ENCODE peak calls at places on chromosomes 3 and 15, in nine cellular contexts. L is retina, U is fibroblast of mammary gland, H is heart right ventricle, G is RCC 7860, I is kidney tubule cell, R is NCI-H460, Y is IMR-90, V is left colon. Q is an unnamed sample.

GRCh38 chr15:39885099-39885777 is 34.8 kb downstream of the GPR176 start:
- DNase-seq in L (no peak), U (no peak), H (no peak), G (no peak), I (no peak), R (no peak), Y (no peak), V (no peak), Q (no peak)

GRCh38 chr3:127753338-127753737 is 69.0 kb downstream of the MGLL start:
- DNase-seq in L (no peak), U (no peak), H (no peak), G (no peak), I (no peak), R (no peak), Y (no peak), V (no peak), Q (no peak)

GRCh38 chr3:29686889-29687592 is 406.2 kb downstream of the RBMS3 start:
- DNase-seq in L (no peak), U (peak; percentile 63), H (no peak), G (peak; percentile 34), I (peak; percentile 41), R (no peak), Y (peak; percentile 80), V (no peak), Q (peak; percentile 24)

GRCh38 chr15:44087578-44088190 is 107.4 kb downstream of the FRMD5 start:
- DNase-seq in L (no peak), U (peak; percentile 91), H (no peak), G (peak; percentile 84), I (peak; percentile 82), R (peak; percentile 36), Y (peak; percentile 93), V (no peak), Q (peak; percentile 85)

GRCh38 chr15:69222002-69222474 is 61.6 kb downstream of the GLCE start:
- DNase-seq in L (no peak), U (no peak), H (no peak), G (no peak), I (no peak), R (no peak), Y (no peak), V (peak; percentile 15), Q (no peak)

GRCh38 chr3:5016218-5017161 is 37.3 kb downstream of the BHLHE40 start:
- DNase-seq in L (no peak), U (peak; percentile 65), H (peak; percentile 65), G (peak; percentile 92), I (peak; percentile 86), R (peak; percentile 81), Y (peak; percentile 80), V (peak; percentile 69), Q (peak; percentile 32)

GRCh38 chr3:101184111-101184510 is 136.3 kb downstream of the IMPG2 start:
- DNase-seq in L (no peak), U (peak; percentile 20), H (no peak), G (no peak), I (peak; percentile 30), R (no peak), Y (no peak), V (no peak), Q (peak; percentile 22)

GRCh38 chr3:120608506-120608905 is 12.4 kb downstream of the NDUFB4 start:
- DNase-seq in L (no peak), U (no peak), H (no peak), G (no peak), I (no peak), R (no peak), Y (no peak), V (no peak), Q (no peak)

GRCh38 chr3:46264002-46264401 is 21.7 kb downstream of the CCR3 start:
- DNase-seq in L (no peak), U (no peak), H (no peak), G (no peak), I (no peak), R (no peak), Y (no peak), V (no peak), Q (no peak)

GRCh38 chr3:157958471-157958870 is 147.7 kb downstream of the SHOX2 start:
- DNase-seq in L (peak; percentile 60), U (no peak), H (no peak), G (no peak), I (no peak), R (no peak), Y (no peak), V (no peak), Q (no peak)

GRCh38 chr3:188002626-188003138 is 151.3 kb upstream of the LPP start:
- DNase-seq in L (no peak), U (no peak), H (no peak), G (no peak), I (no peak), R (no peak), Y (no peak), V (no peak), Q (no peak)

Q was measured in kidney glomerular epithelial cell.